ENCODE peak calls at places on chromosome 10, in six cellular contexts. U is GM12891, O is HepG2, J is GM12878, H is H1, I is K562. A is an unnamed sample.

GRCh38 chr10:1199897-1200721 is 143.9 kb downstream of the WDR37 start:
- DNase-seq in U (no peak), O (no peak), J (no peak), H (no peak), I (no peak), A (no peak)

GRCh38 chr10:30728786-30729185 is 99.2 kb upstream of the LYZL2 start:
- DNase-seq in U (no peak), O (no peak), J (no peak), H (no peak), I (no peak), A (no peak)

GRCh38 chr10:6678211-6678803 is 98.2 kb upstream of the PRKCQ start:
- DNase-seq in U (no peak), O (peak; percentile 22), J (no peak), H (no peak), I (peak; percentile 50), A (no peak)

GRCh38 chr10:6840766-6841165 is 260.7 kb upstream of the PRKCQ start:
- DNase-seq in U (no peak), O (no peak), J (no peak), H (no peak), I (no peak), A (no peak)

GRCh38 chr10:91034042-91034441 is 113.2 kb upstream of the ANKRD1 start:
- DNase-seq in U (no peak), O (no peak), J (no peak), H (no peak), I (no peak), A (no peak)

GRCh38 chr10:54985732-54986131 is 184.7 kb upstream of the PCDH15 start:
- DNase-seq in U (no peak), O (peak; percentile 37), J (no peak), H (no peak), I (no peak), A (no peak)

GRCh38 chr10:109898666-109899577 is 24.4 kb downstream of the XPNPEP1 start:
- DNase-seq in U (no peak), O (no peak), J (no peak), H (no peak), I (no peak), A (no peak)

GRCh38 chr10:63083904-63084689 is 49.0 kb upstream of the NRBF2 start:
- DNase-seq in U (peak; percentile 17), O (peak; percentile 62), J (peak; percentile 38), H (peak; percentile 19), I (peak; percentile 40), A (no peak)

GRCh38 chr10:100567826-100568225 is 32.1 kb downstream of the HIF1AN start:
- DNase-seq in U (no peak), O (no peak), J (no peak), H (no peak), I (no peak), A (no peak)

GRCh38 chr10:56585447-56586171 is 224.6 kb upstream of the ZWINT start:
- DNase-seq in U (no peak), O (no peak), J (no peak), H (no peak), I (no peak), A (no peak)

GRCh38 chr10:49594594-49594993 is 15.5 kb upstream of the SLC18A3 start:
- DNase-seq in U (no peak), O (peak; percentile 54), J (no peak), H (no peak), I (peak; percentile 76), A (no peak)

GRCh38 chr10:12980080-12980656 is 21.3 kb downstream of the CCDC3 start:
- DNase-seq in U (no peak), O (no peak), J (no peak), H (no peak), I (no peak), A (no peak)

GRCh38 chr10:130709415-130709814 is 573.2 kb downstream of the GLRX3 start:
- DNase-seq in U (no peak), O (no peak), J (no peak), H (no peak), I (no peak), A (no peak)

GRCh38 chr10:67608001-67608400 is 88.0 kb downstream of the CTNNA3 start:
- DNase-seq in U (no peak), O (no peak), J (no peak), H (no peak), I (no peak), A (no peak)

GRCh38 chr10:44466236-44466635 is 81.3 kb upstream of the CXCL12 start:
- DNase-seq in U (no peak), O (no peak), J (no peak), H (no peak), I (no peak), A (no peak)

GRCh38 chr10:11610855-11611247 is 599 bp downstream of the USP6NL start:
- DNase-seq in U (no peak), O (no peak), J (no peak), H (no peak), I (no peak), A (no peak)

GRCh38 chr10:91880310-91880709 is 29.0 kb downstream of the FGFBP3 start:
- DNase-seq in U (no peak), O (no peak), J (no peak), H (no peak), I (no peak), A (no peak)

GRCh38 chr10:60911216-60911615 is 32.8 kb downstream of the RHOBTB1 start:
- DNase-seq in U (no peak), O (no peak), J (no peak), H (no peak), I (no peak), A (no peak)

GRCh38 chr10:133361773-133362441 is 4.1 kb upstream of the FUOM start:
- DNase-seq in U (no peak), O (no peak), J (no peak), H (no peak), I (no peak), A (no peak)

GRCh38 chr10:97916586-97916985 is 66.9 kb downstream of the GOLGA7B start:
- DNase-seq in U (no peak), O (no peak), J (no peak), H (no peak), I (no peak), A (no peak)

GRCh38 chr10:35089641-35090161 is 440 bp downstream of the CUL2 start:
- DNase-seq in U (peak; percentile 39), O (no peak), J (no peak), H (no peak), I (peak; percentile 62), A (peak; percentile 36)

GRCh38 chr10:80252296-80252887 is 37.1 kb downstream of the MAT1A start:
- DNase-seq in U (no peak), O (no peak), J (no peak), H (no peak), I (no peak), A (no peak)

GRCh38 chr10:6999232-6999925 is 411.5 kb downstream of the SFMBT2 start:
- DNase-seq in U (no peak), O (no peak), J (no peak), H (no peak), I (no peak), A (no peak)

GRCh38 chr10:112379635-112380296 is 5.8 kb downstream of the ACSL5 start:
- DNase-seq in U (no peak), O (peak; percentile 85), J (no peak), H (no peak), I (peak; percentile 48), A (no peak)

GRCh38 chr10:88886557-88886956 is 6.5 kb downstream of the STAMBPL1 start:
- DNase-seq in U (no peak), O (no peak), J (no peak), H (no peak), I (no peak), A (no peak)

GRCh38 chr10:128191847-128192246 is 65.6 kb upstream of the MKI67 start:
- DNase-seq in U (no peak), O (no peak), J (no peak), H (no peak), I (no peak), A (no peak)

GRCh38 chr10:13717936-13718772 is 131.4 kb downstream of the PRPF18 start:
- DNase-seq in U (no peak), O (peak; percentile 7), J (no peak), H (no peak), I (no peak), A (no peak)

GRCh38 chr10:21497177-21497807 is 28.2 kb downstream of the SKIDA1 start:
- DNase-seq in U (no peak), O (peak; percentile 88), J (no peak), H (no peak), I (no peak), A (no peak)
- TF ChIP-seq POLR2A in U (no peak), O (peak; percentile 76), J (no peak), H (no peak), I (no peak), A (no peak)

GRCh38 chr10:70758757-70759514 is 26.2 kb downstream of the TBATA start:
- DNase-seq in U (peak; percentile 61), O (peak; percentile 52), J (peak; percentile 17), H (peak; percentile 53), I (peak; percentile 81), A (peak; percentile 50)
- TF ChIP-seq TAF1 in U (no peak), O (no peak), J (no peak), H (no peak), I (no peak), A (no peak)

GRCh38 chr10:77392236-77392721 is 245.3 kb downstream of the KCNMA1 start:
- DNase-seq in U (no peak), O (no peak), J (no peak), H (no peak), I (no peak), A (no peak)

GRCh38 chr10:77393411-77393810 is 244.2 kb downstream of the KCNMA1 start:
- DNase-seq in U (no peak), O (no peak), J (no peak), H (no peak), I (no peak), A (no peak)

GRCh38 chr10:77393821-77394501 is 243.6 kb downstream of the KCNMA1 start:
- DNase-seq in U (no peak), O (no peak), J (no peak), H (no peak), I (no peak), A (no peak)

GRCh38 chr10:77391605-77392235 is 245.9 kb downstream of the KCNMA1 start:
- DNase-seq in U (no peak), O (peak; percentile 43), J (no peak), H (peak; percentile 62), I (peak; percentile 80), A (no peak)

GRCh38 chr10:77392851-77393250 is 244.8 kb downstream of the KCNMA1 start:
- DNase-seq in U (no peak), O (no peak), J (no peak), H (no peak), I (no peak), A (no peak)
- TF ChIP-seq POLR2AphosphoS5 in U (no peak), O (no peak), J (no peak), H (no peak), I (no peak), A (no peak)

DNA sequence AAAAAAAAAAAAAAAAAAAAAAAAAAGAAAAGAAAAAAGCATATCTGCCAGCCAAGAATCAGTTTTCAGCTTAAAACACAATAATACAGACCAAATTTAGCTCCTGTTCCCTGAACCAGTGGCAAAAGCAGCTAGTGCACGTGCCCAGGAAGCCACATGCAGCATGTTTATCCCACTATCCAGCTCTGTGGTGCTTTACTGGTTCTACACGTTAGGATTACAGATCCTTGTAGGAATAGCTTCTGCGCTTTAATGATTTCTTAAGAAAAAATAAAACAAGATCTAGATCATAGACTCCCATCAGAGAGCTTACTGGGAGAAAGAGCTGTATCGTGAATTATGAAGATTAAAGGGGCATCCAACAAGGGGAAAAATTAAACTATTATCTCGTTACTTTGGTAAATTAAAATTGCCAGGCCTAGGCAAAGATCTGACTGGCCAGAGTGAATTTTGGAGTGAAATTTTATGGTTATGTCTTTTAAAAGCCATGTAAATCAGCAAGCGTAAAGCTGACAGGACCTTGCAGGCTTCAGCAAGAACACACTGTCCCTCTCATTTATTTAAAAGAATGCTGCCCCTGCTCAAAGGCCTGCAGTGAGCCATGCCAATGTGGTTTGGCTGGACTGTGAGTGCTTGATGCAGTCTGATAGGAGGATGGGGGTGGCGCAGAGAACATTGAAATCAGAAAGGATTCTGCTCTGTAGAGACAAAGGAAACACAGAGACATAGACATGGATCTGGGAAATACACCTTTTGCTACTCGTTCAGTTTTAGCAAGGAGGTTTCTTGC is 177.3 kb upstream of the PHYHIPL start:
- DNase-seq in U (no peak), O (no peak), J (no peak), H (no peak), I (no peak), A (no peak)
- TF ChIP-seq POLR2A in U (no peak), O (no peak), J (no peak), H (no peak), I (no peak), A (no peak)

A was measured in GM12892.